ENCODE peak calls at places on chromosomes 16 and 17, in six cellular contexts. F is OCI-LY7, X is tibial nerve, O is GM06990, I is GM23248, Q is stomach. B is an unnamed sample. For H3K36me3, the result is how much of the 10 kb centered on the place peaks cover.

GRCh38 chr16:80993293-80993691 is 13.4 kb downstream of the CMC2 start:
- DNase-seq in F (no peak), I (peak), X (no peak), O (no peak), Q (peak), B (no peak)

GRCh38 chr16:997440-998051 is 16.0 kb downstream of the SOX8 start:
- DNase-seq in F (no peak), Q (peak), I (peak), X (no peak), O (no peak), B (peak)

GRCh38 chr16:10180771-10181163 is 1.5 kb downstream of the GRIN2A start:
- DNase-seq in I (peak), X (no peak), O (peak), F (peak), Q (no peak), B (no peak)

GRCh38 chr17:49998836-49999511 is 4.0 kb upstream of the DLX3 start:
- DNase-seq in O (no peak), X (no peak), Q (no peak), I (no peak), F (no peak), B (no peak)

GRCh38 chr17:41810659-41811548 is 845 bp downstream of the P3H4 start:
- DNase-seq in F (no peak), I (peak), Q (peak), X (no peak), O (no peak), B (no peak)

GRCh38 chr16:75919664-75920063 is 193.4 kb upstream of the CPHXL start:
- DNase-seq in O (no peak), F (no peak), X (no peak), Q (no peak), I (no peak), B (no peak)

GRCh38 chr16:9539346-9539745 is 447.9 kb downstream of the HAPSTR1 start:
- DNase-seq in I (no peak), O (no peak), Q (no peak), F (no peak), X (no peak), B (no peak)

GRCh38 chr17:81512560-81512983 is at the start of gene ACTG1:
- DNase-seq in O (peak), I (peak), F (peak), Q (peak), X (peak), B (peak)

GRCh38 chr17:35726609-35727460 is 4.6 kb upstream of the RASL10B start:
- DNase-seq in X (peak), Q (no peak), F (peak), I (peak), O (no peak), B (peak)

GRCh38 chr17:17516315-17516930 is 20.2 kb upstream of the RASD1 start:
- DNase-seq in X (no peak), I (no peak), O (no peak), F (no peak), Q (no peak), B (no peak)

GRCh38 chr16:85994492-85995433 is 95.8 kb downstream of the IRF8 start:
- DNase-seq in Q (peak), I (no peak), O (peak), X (no peak), F (peak), B (no peak)

GRCh38 chr17:82231562-82232321 is 2.9 kb downstream of the SLC16A3 start:
- DNase-seq in O (peak), X (peak), F (no peak), Q (peak), I (peak), B (peak)

GRCh38 chr17:5418858-5419355 is 555 bp downstream of the NUP88 start:
- DNase-seq in X (peak), F (peak), O (peak), I (peak), Q (peak), B (no peak)

GRCh38 chr17:45223541-45224528 is 2.1 kb downstream of the FMNL1 start:
- DNase-seq in X (no peak), Q (no peak), F (peak), I (no peak), O (peak), B (no peak)

GRCh38 chr17:73308017-73308823 is 3.6 kb downstream of the CDC42EP4 start:
- DNase-seq in Q (peak), O (no peak), I (peak), X (peak), F (no peak), B (peak)

GRCh38 chr17:62887437-62887836 is 78.6 kb upstream of the TANC2 start:
- DNase-seq in O (no peak), I (no peak), Q (no peak), F (no peak), X (no peak), B (no peak)

GRCh38 chr16:2475413-2476344 is 752 bp downstream of the TBC1D24 start:
- DNase-seq in O (no peak), F (peak), X (no peak), Q (peak), I (peak), B (no peak)

GRCh38 chr17:17750881-17751280 is 69.6 kb downstream of the RAI1 start:
- DNase-seq in O (peak), X (no peak), I (no peak), Q (no peak), F (peak), B (no peak)

GRCh38 chr16:70730944-70731343 is 45.1 kb upstream of the MTSS2 start:
- DNase-seq in X (no peak), Q (no peak), F (no peak), I (no peak), O (no peak), B (peak)

GRCh38 chr17:50079334-50080095 is 15.6 kb upstream of the PDK2 start:
- DNase-seq in F (peak), O (no peak), X (no peak), I (peak), Q (peak), B (no peak)

GRCh38 chr17:44326867-44327444 is 2.3 kb upstream of the SLC25A39 start:
- DNase-seq in X (peak), I (peak), Q (peak), O (peak), F (peak), B (peak)

GRCh38 chr17:3008336-3009279 is 54.8 kb downstream of the OR1D5 start:
- DNase-seq in O (no peak), Q (no peak), I (no peak), X (no peak), F (no peak), B (no peak)

GRCh38 chr17:50766222-50767023 is 895 bp downstream of the ANKRD40CL start:
- DNase-seq in F (no peak), I (no peak), X (no peak), Q (no peak), O (no peak), B (no peak)

GRCh38 chr16:84144301-84144858 is 597 bp downstream of the HSDL1 start:
- DNase-seq in F (peak), Q (peak), O (peak), X (no peak), I (peak), B (peak)

GRCh38 chr17:75323043-75323591 is 33.9 kb upstream of the SLC25A19 start:
- DNase-seq in I (peak), O (peak), X (peak), F (peak), Q (peak), B (peak)

GRCh38 chr16:48101069-48101674 is 54.6 kb downstream of the ABCC12 start:
- DNase-seq in I (no peak), O (peak), Q (no peak), X (no peak), F (no peak), B (no peak)

GRCh38 chr17:15659236-15659635 is 24.9 kb downstream of the TRIM16 start:
- DNase-seq in I (no peak), Q (no peak), F (no peak), X (no peak), O (no peak), B (no peak)

GRCh38 chr17:65230040-65230439 is 92.9 kb downstream of the RGS9 start:
- DNase-seq in I (no peak), F (peak), O (no peak), Q (no peak), X (no peak), B (no peak)

GRCh38 chr16:22031483-22032083 is 23.7 kb downstream of the MOSMO start:
- DNase-seq in X (no peak), O (no peak), I (no peak), F (no peak), Q (no peak), B (no peak)

GRCh38 chr17:73548620-73549311 is 95.5 kb downstream of the SDK2 start:
- DNase-seq in I (no peak), F (no peak), Q (no peak), X (no peak), O (no peak), B (no peak)

GRCh38 chr17:76561799-76562268 is 22.0 kb downstream of the PRCD start:
- DNase-seq in O (no peak), X (no peak), Q (no peak), F (no peak), I (peak), B (no peak)

GRCh38 chr17:76562734-76563148 is 22.9 kb downstream of the PRCD start:
- DNase-seq in O (no peak), Q (no peak), X (no peak), F (no peak), I (peak), B (no peak)

GRCh38 chr17:76561332-76561731 is 21.5 kb downstream of the PRCD start:
- DNase-seq in F (peak), O (no peak), X (no peak), I (peak), Q (no peak), B (no peak)

GRCh38 chr17:76560036-76560876 is 20.4 kb downstream of the PRCD start:
- DNase-seq in I (no peak), Q (no peak), O (no peak), X (no peak), F (no peak), B (no peak)

DNA sequence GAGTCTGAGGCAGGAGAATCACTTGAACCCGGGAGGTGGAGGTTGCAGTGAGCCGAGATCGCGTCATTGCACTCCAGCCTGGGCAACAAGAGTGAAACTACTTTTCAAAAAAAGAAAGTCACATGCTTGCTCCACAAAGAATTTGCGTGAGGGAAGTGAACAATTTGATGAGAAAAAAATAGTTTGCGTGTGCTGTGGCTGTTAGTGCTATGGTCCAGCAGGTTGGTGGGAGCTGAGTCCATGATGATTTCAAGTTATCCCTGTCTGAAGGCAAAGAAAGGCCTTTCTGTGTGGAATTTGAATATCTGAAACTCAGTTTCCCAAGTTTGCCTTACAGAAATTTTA is 21.0 kb downstream of the PRCD start:
- DNase-seq in X (no peak), F (no peak), O (no peak), Q (no peak), I (peak), B (no peak)
- H3K4me3 ChIP-seq in X (no peak), F (peak), O (peak), Q (peak), I (peak), B (peak)

GRCh38 chr17:76472726-76473125 is 5.3 kb downstream of the AANAT start:
- DNase-seq in Q (no peak), I (no peak), X (no peak), F (no peak), O (no peak), B (no peak)
- H3K36me3 ChIP-seq in Q (under half), I (under half), X (under half), F (half or more), O (under half), B (under half)

GRCh38 chr16:20897897-20898296 is 2.3 kb downstream of the DCUN1D3 start:
- DNase-seq in X (no peak), O (no peak), Q (no peak), I (no peak), F (no peak), B (no peak)
- H3K4me3 ChIP-seq in X (no peak), O (no peak), Q (peak), I (peak), F (no peak), B (peak)

GRCh38 chr17:29124931-29125270 is 55.3 kb downstream of the MYO18A start:
- DNase-seq in O (no peak), Q (peak), X (no peak), I (no peak), F (no peak), B (peak)

GRCh38 chr17:29125651-29126050 is 54.5 kb downstream of the MYO18A start:
- DNase-seq in I (no peak), Q (no peak), X (no peak), F (no peak), O (no peak), B (no peak)

GRCh38 chr17:29121442-29121841 is 58.8 kb downstream of the MYO18A start:
- DNase-seq in I (no peak), X (no peak), O (no peak), F (no peak), Q (no peak), B (no peak)

GRCh38 chr17:29124135-29124930 is 55.9 kb downstream of the MYO18A start:
- DNase-seq in F (peak), X (peak), O (no peak), Q (peak), I (peak), B (no peak)

GRCh38 chr17:29123111-29123510 is 57.1 kb downstream of the MYO18A start:
- DNase-seq in O (no peak), I (no peak), Q (no peak), F (no peak), X (no peak), B (no peak)
- H3K36me3 ChIP-seq in O (under half), I (under half), Q (under half), F (half or more), X (under half), B (half or more)

GRCh38 chr17:58527949-58528348 is 13.5 kb upstream of the MTMR4 start:
- DNase-seq in X (no peak), I (peak), F (no peak), O (no peak), Q (no peak), B (no peak)
- H3K4me3 ChIP-seq in X (no peak), I (no peak), F (no peak), O (no peak), Q (no peak), B (peak)

GRCh38 chr17:4054446-4054845 is 88.4 kb downstream of the ZZEF1 start:
- DNase-seq in I (no peak), F (no peak), X (no peak), O (no peak), Q (no peak), B (no peak)

GRCh38 chr17:4048218-4048617 is 84.0 kb upstream of the ATP2A3 start:
- DNase-seq in F (no peak), O (no peak), I (no peak), Q (no peak), X (no peak), B (no peak)

GRCh38 chr17:4057731-4058130 is 85.1 kb downstream of the ZZEF1 start:
- DNase-seq in F (no peak), O (no peak), X (no peak), I (no peak), Q (no peak), B (no peak)

GRCh38 chr17:4049546-4049945 is 85.3 kb upstream of the ATP2A3 start:
- DNase-seq in I (no peak), F (no peak), X (no peak), Q (no peak), O (no peak), B (no peak)

DNA sequence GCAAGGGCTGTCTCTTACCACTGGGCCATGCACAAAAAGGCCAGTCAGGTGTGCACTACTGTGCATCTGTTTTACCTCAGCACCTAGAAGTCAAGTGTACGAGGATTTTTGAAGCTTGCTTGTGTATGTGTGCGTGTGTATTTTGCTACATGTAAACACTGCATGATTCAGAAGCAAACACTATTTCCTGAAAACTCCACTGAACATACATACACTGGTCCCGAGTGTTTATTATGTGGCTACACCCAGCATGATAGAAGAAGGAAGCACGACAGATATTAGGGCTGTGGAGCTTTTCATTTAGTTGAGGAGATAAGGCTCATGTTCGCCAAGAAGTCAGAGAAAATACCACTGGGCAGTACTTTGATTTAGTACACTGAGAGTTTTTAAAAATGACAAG is 89.2 kb downstream of the ZZEF1 start:
- DNase-seq in Q (no peak), X (no peak), F (no peak), O (no peak), I (no peak), B (no peak)
- H3K36me3 ChIP-seq in Q (half or more), X (under half), F (half or more), O (under half), I (half or more), B (half or more)

GRCh38 chr17:27348196-27348595 is 54.3 kb downstream of the WSB1 start:
- DNase-seq in Q (no peak), O (no peak), I (no peak), X (no peak), F (no peak), B (no peak)

GRCh38 chr17:27343294-27343693 is 49.4 kb downstream of the WSB1 start:
- DNase-seq in I (no peak), O (no peak), X (no peak), Q (no peak), F (no peak), B (no peak)

GRCh38 chr17:27343972-27344607 is 50.2 kb downstream of the WSB1 start:
- DNase-seq in F (no peak), Q (no peak), X (no peak), I (no peak), O (no peak), B (no peak)

GRCh38 chr17:27345141-27345904 is 51.4 kb downstream of the WSB1 start:
- DNase-seq in F (no peak), Q (no peak), I (no peak), X (no peak), O (no peak), B (no peak)

GRCh38 chr17:27346228-27346899 is 52.5 kb downstream of the WSB1 start:
- DNase-seq in X (no peak), Q (no peak), I (no peak), F (no peak), O (no peak), B (no peak)
- H3K4me3 ChIP-seq in X (no peak), Q (no peak), I (no peak), F (no peak), O (no peak), B (no peak)

GRCh38 chr17:352421-353212 is at the start of gene RPH3AL:
- DNase-seq in X (no peak), F (no peak), Q (peak), I (peak), O (no peak), B (no peak)
- H3K36me3 ChIP-seq in X (under half), F (under half), Q (under half), I (under half), O (under half), B (under half)

B was measured in left ventricle myocardium inferior.